ENCODE peak calls at places on chromosomes 1 and 21, in ten cellular contexts. One of them, this sample, is unnamed. For H3K9me3, the result is how much of the 10 kb centered on the place peaks cover.

GRCh38 chr21:27649746-27650145 is 682.9 kb upstream of the ADAMTS5 start:
- DNase-seq in K562: no peak
- DNase-seq in HepG2: no peak
- DNase-seq in ovary: no peak
- DNase-seq in A549: no peak
- DNase-seq in right lobe of liver: no peak
- DNase-seq in heart left ventricle: no peak
- DNase-seq in H1: no peak
- DNase-seq in endothelial cell of umbilical vein: no peak
- DNase-seq in transverse colon: no peak
- DNase-seq in this sample: no peak

GRCh38 chr1:1228596-1229321 is 3.0 kb downstream of the SDF4 start:
- DNase-seq in A549: no peak
- DNase-seq in transverse colon: peak
- DNase-seq in ovary: no peak
- DNase-seq in heart left ventricle: no peak
- DNase-seq in endothelial cell of umbilical vein: no peak
- DNase-seq in K562: no peak
- DNase-seq in H1: no peak
- DNase-seq in right lobe of liver: no peak
- DNase-seq in HepG2: no peak
- DNase-seq in this sample: no peak

GRCh38 chr1:200409761-200410565 is at the start of gene ZNF281:
- DNase-seq in heart left ventricle: peak
- DNase-seq in transverse colon: peak
- DNase-seq in endothelial cell of umbilical vein: peak
- DNase-seq in ovary: peak
- DNase-seq in right lobe of liver: peak
- DNase-seq in K562: peak
- DNase-seq in H1: peak
- DNase-seq in HepG2: peak
- DNase-seq in A549: peak
- DNase-seq in this sample: peak

GRCh38 chr1:80417651-80418050 is 1383.1 kb upstream of the ADGRL2 start:
- DNase-seq in K562: no peak
- DNase-seq in heart left ventricle: no peak
- DNase-seq in HepG2: no peak
- DNase-seq in ovary: no peak
- DNase-seq in transverse colon: no peak
- DNase-seq in right lobe of liver: no peak
- DNase-seq in A549: no peak
- DNase-seq in H1: no peak
- DNase-seq in endothelial cell of umbilical vein: no peak
- DNase-seq in this sample: no peak

GRCh38 chr1:32991386-32991785 is 26.8 kb upstream of the RNF19B start:
- DNase-seq in right lobe of liver: no peak
- DNase-seq in H1: no peak
- DNase-seq in ovary: no peak
- DNase-seq in A549: peak
- DNase-seq in endothelial cell of umbilical vein: no peak
- DNase-seq in HepG2: no peak
- DNase-seq in heart left ventricle: no peak
- DNase-seq in K562: no peak
- DNase-seq in transverse colon: no peak
- DNase-seq in this sample: no peak

GRCh38 chr1:46180082-46180616 is 3.9 kb upstream of the P3R3URF start:
- DNase-seq in H1: peak
- DNase-seq in heart left ventricle: peak
- DNase-seq in right lobe of liver: no peak
- DNase-seq in ovary: no peak
- DNase-seq in K562: peak
- DNase-seq in endothelial cell of umbilical vein: no peak
- DNase-seq in A549: no peak
- DNase-seq in HepG2: peak
- DNase-seq in transverse colon: peak
- DNase-seq in this sample: no peak

GRCh38 chr1:180609643-180610555 is 21.9 kb upstream of the XPR1 start:
- DNase-seq in A549: no peak
- DNase-seq in heart left ventricle: no peak
- DNase-seq in right lobe of liver: no peak
- DNase-seq in H1: no peak
- DNase-seq in transverse colon: no peak
- DNase-seq in ovary: no peak
- DNase-seq in K562: peak
- DNase-seq in endothelial cell of umbilical vein: no peak
- DNase-seq in HepG2: no peak
- DNase-seq in this sample: no peak

GRCh38 chr1:20732588-20733360 is at the start of gene SH2D5:
- DNase-seq in endothelial cell of umbilical vein: peak
- DNase-seq in right lobe of liver: peak
- DNase-seq in H1: peak
- DNase-seq in K562: peak
- DNase-seq in A549: peak
- DNase-seq in heart left ventricle: peak
- DNase-seq in transverse colon: peak
- DNase-seq in HepG2: peak
- DNase-seq in ovary: peak
- DNase-seq in this sample: no peak

GRCh38 chr1:1841575-1841991 is 49.3 kb downstream of the GNB1 start:
- DNase-seq in H1: no peak
- DNase-seq in endothelial cell of umbilical vein: no peak
- DNase-seq in ovary: no peak
- DNase-seq in HepG2: no peak
- DNase-seq in right lobe of liver: no peak
- DNase-seq in A549: no peak
- DNase-seq in transverse colon: no peak
- DNase-seq in K562: no peak
- DNase-seq in heart left ventricle: no peak
- DNase-seq in this sample: no peak

GRCh38 chr1:63663873-63664272 is 70.7 kb downstream of the PGM1 start:
- DNase-seq in H1: no peak
- DNase-seq in endothelial cell of umbilical vein: no peak
- DNase-seq in right lobe of liver: no peak
- DNase-seq in HepG2: no peak
- DNase-seq in ovary: no peak
- DNase-seq in heart left ventricle: no peak
- DNase-seq in A549: peak
- DNase-seq in K562: no peak
- DNase-seq in transverse colon: no peak
- DNase-seq in this sample: no peak

GRCh38 chr1:39908534-39908933 is 6.8 kb upstream of the MYCL start:
- DNase-seq in transverse colon: no peak
- DNase-seq in heart left ventricle: no peak
- DNase-seq in ovary: no peak
- DNase-seq in right lobe of liver: no peak
- DNase-seq in K562: no peak
- DNase-seq in HepG2: no peak
- DNase-seq in A549: no peak
- DNase-seq in H1: no peak
- DNase-seq in endothelial cell of umbilical vein: no peak
- DNase-seq in this sample: no peak

GRCh38 chr1:31064685-31065309 is 720 bp downstream of the PUM1 start:
- DNase-seq in A549: peak
- DNase-seq in transverse colon: peak
- DNase-seq in ovary: no peak
- DNase-seq in H1: no peak
- DNase-seq in HepG2: peak
- DNase-seq in K562: peak
- DNase-seq in endothelial cell of umbilical vein: peak
- DNase-seq in right lobe of liver: no peak
- DNase-seq in heart left ventricle: peak
- DNase-seq in this sample: peak

GRCh38 chr1:144551107-144551542 is 41.6 kb upstream of the PPIAL4F start:
- DNase-seq in HepG2: no peak
- DNase-seq in endothelial cell of umbilical vein: no peak
- DNase-seq in right lobe of liver: no peak
- DNase-seq in H1: no peak
- DNase-seq in transverse colon: peak
- DNase-seq in heart left ventricle: no peak
- DNase-seq in ovary: no peak
- DNase-seq in A549: no peak
- DNase-seq in K562: no peak
- DNase-seq in this sample: peak

GRCh38 chr1:147586412-147586811 is 45.1 kb downstream of the BCL9 start:
- DNase-seq in heart left ventricle: no peak
- DNase-seq in HepG2: no peak
- DNase-seq in K562: no peak
- DNase-seq in A549: no peak
- DNase-seq in transverse colon: no peak
- DNase-seq in right lobe of liver: no peak
- DNase-seq in ovary: no peak
- DNase-seq in endothelial cell of umbilical vein: no peak
- DNase-seq in H1: no peak
- DNase-seq in this sample: no peak

GRCh38 chr1:18941221-18942141 is 15.0 kb downstream of the IFFO2 start:
- DNase-seq in H1: no peak
- DNase-seq in transverse colon: no peak
- DNase-seq in endothelial cell of umbilical vein: peak
- DNase-seq in heart left ventricle: no peak
- DNase-seq in A549: no peak
- DNase-seq in right lobe of liver: peak
- DNase-seq in ovary: no peak
- DNase-seq in HepG2: peak
- DNase-seq in K562: no peak
- DNase-seq in this sample: peak

GRCh38 chr1:41365772-41366427 is 4.7 kb downstream of the FOXO6 start:
- DNase-seq in transverse colon: no peak
- DNase-seq in heart left ventricle: peak
- DNase-seq in HepG2: no peak
- DNase-seq in H1: no peak
- DNase-seq in endothelial cell of umbilical vein: no peak
- DNase-seq in ovary: peak
- DNase-seq in right lobe of liver: no peak
- DNase-seq in A549: no peak
- DNase-seq in K562: no peak
- DNase-seq in this sample: no peak
- H3K4me3 ChIP-seq in transverse colon: peak
- H3K4me3 ChIP-seq in heart left ventricle: peak
- H3K4me3 ChIP-seq in HepG2: no peak
- H3K4me3 ChIP-seq in H1: peak
- H3K4me3 ChIP-seq in endothelial cell of umbilical vein: no peak
- H3K4me3 ChIP-seq in ovary: peak
- H3K4me3 ChIP-seq in right lobe of liver: no peak
- H3K4me3 ChIP-seq in A549: peak
- H3K4me3 ChIP-seq in K562: no peak
- H3K4me3 ChIP-seq in this sample: peak

DNA sequence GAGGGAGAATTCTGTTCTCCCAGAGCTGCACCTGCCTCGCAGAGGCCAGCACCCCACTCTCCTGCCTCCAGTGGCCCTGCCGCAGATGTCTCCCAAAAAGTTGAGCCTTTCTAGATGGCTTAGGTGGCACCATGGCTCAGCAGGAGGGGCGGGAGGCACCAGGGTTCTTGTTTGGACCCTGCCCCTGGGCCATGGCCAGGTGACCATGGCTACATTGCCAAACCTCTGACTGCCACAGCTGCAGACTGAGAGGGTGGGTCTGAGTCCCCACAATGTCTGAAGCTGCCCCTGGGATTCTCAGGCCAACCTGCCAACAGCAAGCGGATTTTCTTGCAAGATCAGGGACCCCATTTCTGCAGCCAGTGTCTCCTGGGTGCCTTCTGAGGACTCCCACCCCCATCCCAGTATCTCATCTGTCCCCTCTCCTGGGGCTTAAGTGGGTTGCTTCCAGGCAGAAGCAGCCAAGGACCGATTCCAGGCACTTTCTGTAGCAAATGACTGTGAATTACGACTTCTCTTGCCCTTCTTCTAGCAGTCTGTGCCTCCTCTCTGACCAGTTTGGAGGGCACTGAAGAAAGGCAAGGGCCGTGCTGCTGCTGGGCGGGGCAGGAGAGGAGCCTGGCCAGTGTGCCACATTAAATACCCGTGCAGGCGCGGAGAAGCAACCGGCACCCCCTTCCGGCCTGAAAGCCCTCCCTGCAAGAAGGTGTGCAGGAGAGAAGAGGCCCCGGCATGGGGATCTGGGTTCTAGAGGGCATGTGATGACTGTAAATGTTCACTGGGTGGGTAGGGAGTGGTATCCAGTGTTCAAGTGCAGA is 22.5 kb downstream of the SESN2 start:
- DNase-seq in endothelial cell of umbilical vein: no peak
- DNase-seq in A549: no peak
- DNase-seq in heart left ventricle: no peak
- DNase-seq in right lobe of liver: peak
- DNase-seq in HepG2: no peak
- DNase-seq in H1: no peak
- DNase-seq in K562: no peak
- DNase-seq in ovary: no peak
- DNase-seq in transverse colon: peak
- DNase-seq in this sample: no peak
- TF ChIP-seq POLR2A in endothelial cell of umbilical vein: no peak
- TF ChIP-seq POLR2A in A549: no peak
- TF ChIP-seq POLR2A in heart left ventricle: no peak
- TF ChIP-seq POLR2A in right lobe of liver: no peak
- TF ChIP-seq POLR2A in HepG2: no peak
- TF ChIP-seq POLR2A in H1: no peak
- TF ChIP-seq POLR2A in K562: no peak
- TF ChIP-seq POLR2A in ovary: no peak
- TF ChIP-seq POLR2A in transverse colon: no peak
- TF ChIP-seq POLR2A in this sample: no peak

DNA sequence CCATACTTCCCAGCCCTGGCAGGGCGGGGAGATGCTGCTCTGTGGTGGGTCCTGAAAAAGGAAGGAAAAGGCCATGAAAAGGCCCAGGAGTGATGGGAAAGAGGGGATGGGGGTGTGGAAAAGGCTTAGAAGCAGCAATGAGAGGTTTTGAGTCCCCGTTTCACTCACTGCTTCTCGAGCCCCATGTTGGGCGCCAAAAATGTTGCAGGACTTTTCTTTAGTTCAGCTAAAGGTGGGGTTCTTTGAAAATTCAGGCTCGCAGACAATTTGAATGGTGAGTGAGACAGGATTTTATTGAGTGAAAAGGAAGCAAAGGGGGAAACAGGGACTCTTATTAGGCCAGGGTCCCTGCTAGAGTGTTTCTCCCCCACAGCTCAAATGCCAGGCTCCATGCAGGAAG is 93.1 kb downstream of the MRPS6 start:
- DNase-seq in A549: no peak
- DNase-seq in K562: no peak
- DNase-seq in heart left ventricle: no peak
- DNase-seq in HepG2: no peak
- DNase-seq in right lobe of liver: no peak
- DNase-seq in endothelial cell of umbilical vein: no peak
- DNase-seq in H1: no peak
- DNase-seq in transverse colon: no peak
- DNase-seq in ovary: no peak
- DNase-seq in this sample: no peak
- H3K9me3 ChIP-seq in A549: under half
- H3K9me3 ChIP-seq in K562: under half
- H3K9me3 ChIP-seq in heart left ventricle: half or more
- H3K9me3 ChIP-seq in HepG2: under half
- H3K9me3 ChIP-seq in right lobe of liver: under half
- H3K9me3 ChIP-seq in endothelial cell of umbilical vein: under half
- H3K9me3 ChIP-seq in H1: under half
- H3K9me3 ChIP-seq in transverse colon: half or more
- H3K9me3 ChIP-seq in ovary: under half
- H3K9me3 ChIP-seq in this sample: half or more

DNA sequence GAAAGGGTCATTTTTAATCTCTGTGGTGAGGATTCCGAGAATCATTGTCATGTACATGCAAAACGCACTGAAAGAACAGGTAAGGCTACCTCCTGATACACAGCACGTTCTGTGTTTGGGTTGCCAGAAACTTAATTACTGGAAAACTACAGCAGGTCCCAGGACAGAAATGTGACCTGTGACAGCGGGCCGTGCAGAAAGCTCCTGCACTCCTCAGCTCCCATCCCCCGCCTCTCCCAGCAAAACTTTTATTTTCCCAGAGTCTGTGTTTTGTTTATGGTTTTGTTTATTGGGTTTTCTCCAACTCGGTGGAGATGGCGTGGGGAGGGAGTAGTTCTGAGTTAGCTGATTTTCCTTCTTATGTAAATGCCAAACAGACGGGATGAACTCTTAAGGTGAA is 44.7 kb downstream of the SLC44A3 start:
- DNase-seq in ovary: peak
- DNase-seq in endothelial cell of umbilical vein: no peak
- DNase-seq in transverse colon: no peak
- DNase-seq in A549: no peak
- DNase-seq in HepG2: no peak
- DNase-seq in H1: no peak
- DNase-seq in right lobe of liver: no peak
- DNase-seq in heart left ventricle: peak
- DNase-seq in K562: no peak
- DNase-seq in this sample: no peak
- H3K4me3 ChIP-seq in ovary: peak
- H3K4me3 ChIP-seq in endothelial cell of umbilical vein: no peak
- H3K4me3 ChIP-seq in transverse colon: no peak
- H3K4me3 ChIP-seq in A549: peak
- H3K4me3 ChIP-seq in HepG2: no peak
- H3K4me3 ChIP-seq in H1: no peak
- H3K4me3 ChIP-seq in right lobe of liver: no peak
- H3K4me3 ChIP-seq in heart left ventricle: no peak
- H3K4me3 ChIP-seq in K562: no peak
- H3K4me3 ChIP-seq in this sample: no peak

This sample was measured in spleen.